ENCODE peak calls at places on chromosomes 11 and 22, in seven cellular contexts. S, N, R, B, P, X and H are unnamed samples.

GRCh38 chr22:22681221-22681739 is 36.9 kb downstream of the GGTLC2 start:
- DNase-seq in B (no peak), X (no peak), S (no peak), N (no peak), P (peak; percentile 31), R (peak; percentile 50), H (no peak)

GRCh38 chr11:14335712-14336111 is 23.3 kb downstream of the RRAS2 start:
- DNase-seq in P (no peak), N (no peak), B (no peak), R (no peak), X (no peak), S (no peak), H (no peak)

GRCh38 chr22:19723165-19723989 is at the start of gene GP1BB:
- DNase-seq in B (peak; percentile 62), X (no peak), P (peak; percentile 61), N (no peak), R (no peak), S (peak; percentile 52), H (peak; percentile 50)

GRCh38 chr11:119288219-119288618 is 28.7 kb downstream of the MCAM start:
- DNase-seq in N (no peak), P (no peak), B (no peak), R (no peak), S (no peak), X (no peak), H (peak; percentile 90)

GRCh38 chr11:114040706-114041211 is 18.8 kb upstream of the ZBTB16 start:
- DNase-seq in B (no peak), R (peak; percentile 31), X (no peak), S (peak; percentile 90), P (no peak), N (no peak), H (no peak)

GRCh38 chr11:6618117-6619020 is 853 bp downstream of the TPP1 start:
- DNase-seq in N (no peak), P (peak; percentile 67), S (peak; percentile 97), B (no peak), R (peak; percentile 90), X (no peak), H (peak; percentile 25)

GRCh38 chr11:133064152-133064877 is 468.0 kb downstream of the OPCML start:
- DNase-seq in S (peak; percentile 62), N (peak; percentile 68), X (peak; percentile 67), R (peak; percentile 48), P (peak; percentile 96), B (peak; percentile 88), H (no peak)

GRCh38 chr11:13440100-13440855 is 22.7 kb downstream of the BTBD10 start:
- DNase-seq in X (no peak), P (peak; percentile 46), N (no peak), B (no peak), S (peak; percentile 87), R (peak; percentile 97), H (peak; percentile 44)

GRCh38 chr11:74671520-74672196 is 59.6 kb downstream of the CHRDL2 start:
- DNase-seq in R (peak; percentile 86), B (no peak), N (no peak), X (no peak), S (no peak), P (no peak), H (no peak)

GRCh38 chr11:131481317-131481716 is 110.9 kb downstream of the NTM start:
- DNase-seq in B (no peak), X (no peak), N (no peak), R (no peak), P (no peak), S (no peak), H (no peak)

GRCh38 chr11:73939096-73939495 is 11.7 kb upstream of the DNAJB13 start:
- DNase-seq in S (no peak), X (no peak), B (no peak), N (no peak), R (no peak), P (peak; percentile 16), H (peak; percentile 7)

GRCh38 chr11:132770802-132771545 is 761.3 kb downstream of the OPCML start:
- DNase-seq in S (no peak), X (no peak), R (no peak), N (no peak), B (no peak), P (peak; percentile 18), H (no peak)

GRCh38 chr11:133197425-133197824 is 334.9 kb downstream of the OPCML start:
- DNase-seq in B (no peak), N (no peak), S (no peak), X (no peak), R (no peak), P (peak; percentile 4), H (no peak)

GRCh38 chr22:31566484-31566883 is 70.1 kb downstream of the SFI1 start:
- DNase-seq in R (no peak), N (no peak), X (no peak), P (no peak), S (no peak), B (no peak), H (no peak)

GRCh38 chr22:27718186-27719032 is 83.1 kb downstream of the MN1 start:
- DNase-seq in R (peak; percentile 98), S (peak; percentile 99), B (peak; percentile 42), P (peak; percentile 86), X (no peak), N (no peak), H (peak; percentile 46)

GRCh38 chr22:48741540-48741939 is 1086.1 kb downstream of the BRD1 start:
- DNase-seq in N (no peak), R (no peak), X (no peak), B (no peak), P (no peak), S (no peak), H (no peak)

GRCh38 chr22:45576730-45577464 is 74.2 kb downstream of the FBLN1 start:
- DNase-seq in P (no peak), R (no peak), N (no peak), B (no peak), X (no peak), S (no peak), H (no peak)

GRCh38 chr11:66220566-66220935 is 47.9 kb upstream of the RAB1B start:
- DNase-seq in P (no peak), B (no peak), N (no peak), R (no peak), S (no peak), X (no peak), H (no peak)

GRCh38 chr11:119322360-119322739 is 5.4 kb upstream of the MCAM start:
- DNase-seq in S (peak; percentile 24), R (no peak), X (no peak), N (no peak), B (no peak), P (no peak), H (peak; percentile 61)

GRCh38 chr11:46427364-46427763 is 35.8 kb upstream of the CHRM4 start:
- DNase-seq in P (peak; percentile 55), N (no peak), R (peak; percentile 11), X (peak; percentile 46), B (peak; percentile 66), S (no peak), H (no peak)

GRCh38 chr22:28604961-28605360 is 74.7 kb downstream of the TTC28 start:
- DNase-seq in R (peak; percentile 17), S (no peak), B (no peak), P (no peak), N (no peak), X (no peak), H (no peak)

GRCh38 chr22:18987765-18988164 is 51.7 kb upstream of the PRODH start:
- DNase-seq in N (no peak), S (peak; percentile 8), R (no peak), B (peak; percentile 77), P (peak; percentile 74), X (peak; percentile 43), H (peak; percentile 76)

GRCh38 chr11:11403763-11404725 is 51.0 kb upstream of the CSNK2A3 start:
- DNase-seq in P (peak; percentile 43), N (no peak), B (no peak), R (peak; percentile 41), S (no peak), X (no peak), H (peak; percentile 25)

GRCh38 chr22:44668190-44668885 is 33.7 kb upstream of the PRR5 start:
- DNase-seq in R (no peak), X (no peak), N (peak; percentile 55), S (no peak), P (no peak), B (peak; percentile 70), H (no peak)

GRCh38 chr22:44192811-44193536 is 12.2 kb downstream of the PARVG start:
- DNase-seq in N (no peak), R (no peak), B (no peak), S (no peak), X (no peak), P (no peak), H (no peak)

GRCh38 chr11:19512621-19513020 is 200.0 kb upstream of the NAV2 start:
- DNase-seq in R (no peak), N (no peak), X (no peak), P (no peak), B (no peak), S (no peak), H (peak; percentile 91)

GRCh38 chr11:19511413-19512183 is 201.0 kb upstream of the NAV2 start:
- DNase-seq in S (peak; percentile 52), B (no peak), X (no peak), R (no peak), N (no peak), P (no peak), H (no peak)

GRCh38 chr11:19511066-19511412 is 201.6 kb upstream of the NAV2 start:
- DNase-seq in P (no peak), N (no peak), S (no peak), R (no peak), X (no peak), B (no peak), H (no peak)

GRCh38 chr11:19508166-19508565 is 204.5 kb upstream of the NAV2 start:
- DNase-seq in R (peak; percentile 3), P (peak; percentile 35), N (no peak), S (peak; percentile 63), X (no peak), B (no peak), H (peak; percentile 82)

GRCh38 chr11:19510468-19510867 is 202.2 kb upstream of the NAV2 start:
- DNase-seq in P (no peak), S (no peak), B (no peak), X (no peak), N (no peak), R (no peak), H (no peak)
- H2BK120ac ChIP-seq in P (no peak overlapping the region), S (no peak overlapping the region), B (no peak overlapping the region), X (no peak overlapping the region), N (no peak overlapping the region), R (no peak overlapping the region), H (no peak overlapping the region)

GRCh38 chr11:84855846-84856245 is 771.3 kb downstream of the DLG2 start:
- DNase-seq in P (peak; percentile 67), R (peak; percentile 47), X (no peak), B (no peak), S (peak; percentile 36), N (no peak), H (no peak)
- H2BK120ac ChIP-seq in P (no peak overlapping the region), R (peak overlapping the region; percentile 98), X (no peak overlapping the region), B (no peak overlapping the region), S (no peak overlapping the region), N (no peak overlapping the region), H (no peak overlapping the region)

DNA sequence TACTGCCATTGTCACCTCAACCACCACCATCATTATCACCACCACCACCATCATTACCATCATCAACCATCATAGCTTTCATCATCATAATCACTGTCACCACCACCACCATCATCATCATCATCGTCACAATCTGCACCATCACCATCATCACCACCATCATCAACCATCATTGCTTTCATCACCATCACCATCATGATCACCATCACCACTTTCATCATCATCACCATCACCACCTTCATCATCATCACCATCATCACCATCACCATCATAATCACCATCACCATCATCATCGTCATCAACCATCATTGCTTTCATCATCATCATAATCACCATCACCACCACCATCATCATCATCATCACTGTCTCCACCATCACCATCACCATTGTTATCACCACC is 8.7 kb upstream of the OSBPL5 start:
- DNase-seq in S (no peak), P (no peak), B (no peak), X (no peak), R (no peak), N (no peak), H (no peak)
- H2BK120ac ChIP-seq in S (no peak overlapping the region), P (no peak overlapping the region), B (no peak overlapping the region), X (no peak overlapping the region), R (no peak overlapping the region), N (no peak overlapping the region), H (no peak overlapping the region)

GRCh38 chr11:64643258-64643881 is 52.4 kb downstream of the SLC22A12 start:
- DNase-seq in P (peak; percentile 81), R (no peak), B (peak; percentile 77), N (no peak), S (no peak), X (no peak), H (no peak)
- H2BK120ac ChIP-seq in P (no peak overlapping the region), R (no peak overlapping the region), B (no peak overlapping the region), N (peak overlapping the region; percentile 47), S (no peak overlapping the region), X (no peak overlapping the region), H (no peak overlapping the region)